ENCODE peak calls at places on chromosomes 3 and 15, in eight cellular contexts. O is activated naive CD4-positive, alpha-beta T cell treated with anti-CD3 and anti-CD28 coated beads, Interleukin-2, amount 50 U/mL, for 16 hours; D is IMR-90; T is cerebellar cortex; C is NCI-H460; H is NCI-H1930; L is retina; M is NCI-H526 treated with DMSO at 0.1 percent for 48 hours. U is an unnamed sample.

GRCh38 chr3:46298871-46299607 is 54.9 kb upstream of the CCR2 start:
- DNase-seq in O (no peak), D (no peak), T (no peak), C (no peak), H (no peak), L (no peak), M (no peak), U (peak)

GRCh38 chr3:22269827-22270226 is 518.8 kb upstream of the ZNF385D start:
- DNase-seq in O (no peak), D (no peak), T (peak), C (no peak), H (no peak), L (no peak), M (no peak), U (no peak)

GRCh38 chr15:61132211-61132610 is 96.9 kb downstream of the RORA start:
- DNase-seq in O (no peak), D (no peak), T (no peak), C (no peak), H (no peak), L (no peak), M (no peak), U (no peak)

GRCh38 chr15:61380270-61380669 is 151.2 kb upstream of the RORA start:
- DNase-seq in O (no peak), D (no peak), T (no peak), C (no peak), H (no peak), L (peak), M (no peak), U (no peak)

GRCh38 chr3:152505926-152506325 is 237.2 kb downstream of the MBNL1 start:
- DNase-seq in O (no peak), D (no peak), T (no peak), C (no peak), H (no peak), L (no peak), M (no peak), U (peak)

GRCh38 chr15:76418352-76419140 is 82.0 kb downstream of the ISL2 start:
- DNase-seq in O (no peak), D (no peak), T (no peak), C (no peak), H (no peak), L (no peak), M (no peak), U (no peak)

GRCh38 chr15:28944286-28944685 is 58.5 kb downstream of the APBA2 start:
- DNase-seq in O (no peak), D (no peak), T (peak), C (no peak), H (no peak), L (no peak), M (no peak), U (peak)

GRCh38 chr3:10343526-10343925 is 22.6 kb upstream of the SEC13 start:
- DNase-seq in O (no peak), D (no peak), T (no peak), C (no peak), H (no peak), L (no peak), M (no peak), U (no peak)

GRCh38 chr3:171757377-171758034 is 52.8 kb downstream of the PLD1 start:
- DNase-seq in O (no peak), D (no peak), T (no peak), C (no peak), H (no peak), L (no peak), M (no peak), U (no peak)

GRCh38 chr3:156983559-156983958 is 157.4 kb downstream of the LEKR1 start:
- DNase-seq in O (no peak), D (no peak), T (no peak), C (no peak), H (no peak), L (no peak), M (no peak), U (no peak)

GRCh38 chr3:139088462-139089324 is 44.0 kb upstream of the PRR23C start:
- DNase-seq in O (no peak), D (no peak), T (no peak), C (no peak), H (no peak), L (no peak), M (no peak), U (no peak)

GRCh38 chr3:72810063-72810462 is 38.2 kb downstream of the SHQ1 start:
- DNase-seq in O (no peak), D (peak), T (no peak), C (no peak), H (no peak), L (no peak), M (no peak), U (no peak)